ENCODE peak calls at places on chromosomes 16 and 17, in ten cellular contexts. I is SK-N-SH, W is PC-3, N is neural progenitor cell, J is OCI-LY7, M is MM.1S, H is GM23338, C is H1, P is neuronal stem cell, K is HCT116. O is an unnamed sample. For H3K4me1, the result is how much of the 10 kb centered on the place peaks cover.

GRCh38 chr16:1944612-1945199 is 1.7 kb upstream of the MSRB1 start:
- DNase-seq in P (no peak), M (no peak), I (no peak), K (no peak), J (no peak), H (no peak), W (no peak), C (no peak), N (no peak), O (no peak)

GRCh38 chr17:40069751-40070643 is 7.2 kb downstream of the THRA start:
- DNase-seq in H (peak), K (no peak), P (no peak), N (no peak), C (no peak), W (peak), J (peak), M (no peak), I (peak), O (peak)

GRCh38 chr17:35499548-35499947 is 37.9 kb downstream of the SLFN12L start:
- DNase-seq in K (no peak), N (no peak), I (no peak), H (no peak), J (no peak), C (no peak), M (no peak), P (no peak), W (no peak), O (no peak)

GRCh38 chr16:23557779-23558330 is 328 bp downstream of the UBFD1 start:
- DNase-seq in N (no peak), M (peak), I (no peak), W (no peak), C (no peak), K (no peak), H (peak), J (no peak), P (no peak), O (peak)

GRCh38 chr17:82287849-82288601 is 14.5 kb upstream of the CSNK1D start:
- DNase-seq in I (no peak), K (peak), N (no peak), W (peak), J (no peak), H (no peak), P (no peak), C (no peak), M (no peak), O (no peak)

GRCh38 chr17:8322078-8322477 is 12.0 kb downstream of the ARHGEF15 start:
- DNase-seq in J (no peak), N (no peak), H (no peak), W (no peak), C (no peak), K (no peak), M (no peak), I (peak), P (no peak), O (no peak)

GRCh38 chr17:69357701-69358100 is 30.8 kb upstream of the ABCA5 start:
- DNase-seq in K (no peak), I (no peak), N (no peak), P (no peak), H (peak), W (peak), C (no peak), J (peak), M (peak), O (no peak)

GRCh38 chr17:54172654-54173316 is 350.1 kb downstream of the KIF2B start:
- DNase-seq in I (no peak), W (peak), J (peak), M (peak), P (no peak), K (no peak), N (peak), C (peak), H (peak), O (peak)

DNA sequence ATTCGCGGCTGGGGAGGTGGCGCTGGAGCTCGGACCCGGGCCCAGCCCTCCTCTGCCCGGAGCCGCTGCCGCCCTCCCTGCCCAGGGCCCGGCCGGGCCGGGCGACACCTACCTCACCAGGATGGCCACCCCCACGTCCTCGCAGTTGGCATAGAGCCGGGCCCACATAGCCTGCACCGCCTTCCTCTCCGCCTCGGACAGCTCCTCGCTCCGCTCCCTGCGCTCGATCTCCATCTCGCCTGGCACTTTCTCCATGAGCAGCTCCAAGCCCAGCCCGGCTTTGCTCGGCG is 276 bp downstream of the CYGB start:
- DNase-seq in K (no peak), P (no peak), J (no peak), C (no peak), H (no peak), N (no peak), W (no peak), M (no peak), I (peak), O (peak)
- H3K27ac ChIP-seq in K (no peak), P (no peak), J (no peak), C (no peak), H (no peak), N (no peak), W (no peak), M (no peak), I (no peak), O (no peak)

GRCh38 chr17:42253601-42254000 is 22.6 kb downstream of the STAT5B start:
- DNase-seq in P (no peak), K (no peak), W (no peak), C (no peak), M (no peak), H (no peak), J (no peak), N (no peak), I (no peak), O (no peak)

GRCh38 chr17:42253173-42253545 is 23.0 kb downstream of the STAT5B start:
- DNase-seq in H (no peak), K (no peak), W (no peak), N (no peak), M (no peak), P (no peak), C (no peak), J (no peak), I (no peak), O (no peak)

GRCh38 chr17:42255425-42255810 is 20.8 kb downstream of the STAT5B start:
- DNase-seq in M (no peak), N (no peak), W (no peak), C (no peak), J (no peak), P (no peak), H (no peak), I (no peak), K (no peak), O (no peak)

GRCh38 chr17:42251115-42251514 is 25.1 kb downstream of the STAT5B start:
- DNase-seq in M (no peak), W (no peak), K (no peak), P (no peak), I (no peak), C (no peak), N (no peak), H (peak), J (no peak), O (peak)

GRCh38 chr17:42252528-42253172 is 23.5 kb downstream of the STAT5B start:
- DNase-seq in W (no peak), C (no peak), M (no peak), N (no peak), I (no peak), P (no peak), H (no peak), J (no peak), K (no peak), O (peak)
- H3K4me1 ChIP-seq in W (under half), C (under half), M (under half), N (under half), I (under half), P (under half), H (under half), J (under half), K (under half), O (under half)

GRCh38 chr16:83926726-83927397 is 26.2 kb upstream of the OSGIN1 start:
- DNase-seq in C (peak), H (peak), N (peak), P (peak), I (peak), M (peak), W (peak), J (peak), K (peak), O (peak)
- H3K4me2 ChIP-seq in C (peak), H (peak), N (peak), P (peak), I (peak), M (no peak), W (peak), J (no peak), K (peak), O (peak)

GRCh38 chr16:86243123-86243473 is 267.2 kb upstream of the FOXF1 start:
- DNase-seq in H (no peak), K (no peak), M (no peak), P (no peak), N (no peak), W (no peak), J (no peak), C (no peak), I (no peak), O (no peak)

GRCh38 chr16:86240716-86241363 is 269.5 kb upstream of the FOXF1 start:
- DNase-seq in N (no peak), P (no peak), K (no peak), W (no peak), C (no peak), M (no peak), H (no peak), J (no peak), I (no peak), O (no peak)

GRCh38 chr16:86241681-86242080 is 268.6 kb upstream of the FOXF1 start:
- DNase-seq in C (no peak), P (no peak), J (no peak), M (no peak), N (no peak), W (no peak), H (peak), I (no peak), K (no peak), O (no peak)

GRCh38 chr16:86243571-86244154 is 266.7 kb upstream of the FOXF1 start:
- DNase-seq in J (no peak), W (no peak), N (no peak), K (no peak), H (no peak), C (no peak), P (no peak), M (no peak), I (no peak), O (no peak)

DNA sequence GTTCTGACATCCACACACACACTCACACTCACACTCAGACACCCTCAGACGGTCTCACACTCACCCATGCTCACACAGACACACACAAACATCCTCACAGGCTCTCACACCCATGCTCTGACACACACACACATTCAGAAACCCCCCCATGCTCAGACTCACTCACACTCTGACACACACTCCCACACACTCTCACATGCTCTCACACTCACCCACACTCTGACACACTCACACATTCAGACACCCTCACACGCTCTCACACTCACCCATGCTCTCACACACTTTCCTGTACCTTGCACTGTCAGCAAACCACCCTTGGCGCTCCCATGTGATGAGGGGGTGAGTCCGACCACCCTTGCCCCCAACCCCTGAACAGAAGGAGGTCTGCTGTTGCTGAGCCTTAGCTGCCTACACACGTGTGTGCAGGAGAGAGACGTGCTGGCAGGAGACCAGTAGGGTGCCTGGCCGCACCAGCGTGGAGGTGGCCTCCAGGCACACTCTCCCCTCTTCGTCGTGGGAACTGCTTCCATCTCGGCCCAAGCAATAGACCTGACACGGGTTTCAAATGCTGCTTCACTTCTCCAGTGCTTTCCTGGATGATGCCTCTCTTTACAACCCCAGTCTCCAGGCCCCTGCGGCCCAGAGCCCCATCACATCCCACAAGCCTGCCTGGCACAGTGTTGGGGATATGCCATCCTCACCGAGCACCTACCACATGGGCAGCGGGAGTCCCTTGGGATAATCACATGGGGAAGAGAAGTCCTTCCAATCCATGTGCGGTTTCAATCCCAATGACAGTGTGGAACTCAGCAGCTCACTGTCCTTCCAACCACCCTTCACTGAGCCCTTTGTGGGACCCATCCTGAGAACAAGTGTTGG is 267.8 kb upstream of the FOXF1 start:
- DNase-seq in J (no peak), I (no peak), C (no peak), H (no peak), P (no peak), W (no peak), K (no peak), N (no peak), M (no peak), O (no peak)
- H3K27ac ChIP-seq in J (no peak), I (no peak), C (no peak), H (no peak), P (no peak), W (no peak), K (no peak), N (no peak), M (no peak), O (no peak)

GRCh38 chr17:29828676-29829291 is 101.2 kb downstream of the SSH2 start:
- DNase-seq in W (no peak), C (no peak), H (no peak), I (no peak), K (no peak), J (no peak), M (no peak), N (no peak), P (no peak), O (no peak)

GRCh38 chr17:29835438-29836351 is 94.3 kb downstream of the SSH2 start:
- DNase-seq in I (no peak), C (no peak), W (peak), N (no peak), P (no peak), H (peak), K (no peak), M (no peak), J (no peak), O (peak)

GRCh38 chr17:29837531-29837930 is 92.5 kb downstream of the SSH2 start:
- DNase-seq in H (no peak), K (no peak), N (no peak), I (no peak), C (no peak), M (no peak), J (no peak), P (no peak), W (no peak), O (no peak)

GRCh38 chr17:29836643-29837042 is 93.4 kb downstream of the SSH2 start:
- DNase-seq in N (no peak), M (no peak), C (no peak), H (no peak), P (no peak), W (no peak), I (no peak), K (no peak), J (no peak), O (peak)

DNA sequence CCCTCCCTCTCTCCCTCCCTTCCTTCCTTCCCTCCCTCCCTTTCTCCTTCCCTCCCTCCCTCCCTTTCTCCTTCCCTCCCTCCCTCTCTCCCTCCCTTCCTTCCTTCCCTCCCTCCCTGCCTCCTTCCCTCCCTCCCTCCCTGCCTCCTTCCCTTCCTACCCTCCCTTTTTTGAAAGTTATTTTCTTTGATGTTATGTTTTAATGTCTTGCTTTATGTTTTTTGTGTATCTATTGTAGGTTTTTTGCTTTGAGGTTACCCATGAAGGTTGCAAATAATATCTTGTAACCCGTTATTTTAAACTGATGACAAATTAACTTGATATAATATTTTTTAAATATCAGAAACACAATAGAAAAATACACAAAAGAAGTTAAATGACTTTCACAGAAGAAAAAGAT is 96.2 kb downstream of the SSH2 start:
- DNase-seq in P (no peak), J (no peak), I (no peak), W (no peak), M (no peak), C (no peak), N (no peak), H (no peak), K (no peak), O (no peak)
- H3K4me1 ChIP-seq in P (under half), J (under half), I (under half), W (under half), M (under half), C (under half), N (under half), H (under half), K (under half), O (under half)

DNA sequence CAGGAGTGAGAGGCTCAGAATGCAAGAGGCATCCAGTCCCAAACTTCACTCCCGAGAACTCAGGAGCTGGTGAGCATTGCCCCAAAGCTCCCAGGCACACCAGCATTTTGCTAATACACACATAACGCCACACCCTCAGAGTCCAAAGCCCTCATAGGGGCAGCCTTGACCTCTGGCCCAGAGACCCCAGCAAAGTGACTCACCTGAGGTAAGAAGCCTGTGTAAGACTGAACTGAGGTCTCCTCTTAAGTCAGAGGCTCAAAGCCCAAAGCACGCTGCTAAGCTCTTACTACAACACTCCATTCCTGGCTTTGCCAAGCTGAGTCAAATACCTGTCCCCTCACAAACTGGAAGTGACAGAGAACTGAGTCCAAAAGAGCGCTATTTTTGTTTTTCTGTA is 16.4 kb downstream of the ST3GAL2 start:
- DNase-seq in C (no peak), W (no peak), J (no peak), P (no peak), N (no peak), I (no peak), K (no peak), H (no peak), M (no peak), O (no peak)
- H3K4me2 ChIP-seq in C (no peak), W (no peak), J (no peak), P (no peak), N (no peak), I (no peak), K (no peak), H (no peak), M (no peak), O (no peak)

GRCh38 chr16:81469710-81470481 is 25.3 kb downstream of the CMIP start:
- DNase-seq in C (no peak), P (no peak), W (no peak), I (no peak), H (no peak), K (no peak), M (peak), N (no peak), J (peak), O (no peak)

GRCh38 chr16:81467815-81468214 is 23.2 kb downstream of the CMIP start:
- DNase-seq in J (no peak), C (no peak), W (no peak), K (no peak), H (no peak), M (no peak), I (no peak), N (no peak), P (no peak), O (no peak)

GRCh38 chr16:81467072-81467471 is 22.5 kb downstream of the CMIP start:
- DNase-seq in J (no peak), K (no peak), I (no peak), P (no peak), N (no peak), W (no peak), C (no peak), M (no peak), H (no peak), O (no peak)

GRCh38 chr16:81469183-81469677 is 24.6 kb downstream of the CMIP start:
- DNase-seq in M (no peak), P (no peak), I (no peak), J (no peak), H (no peak), K (no peak), W (no peak), C (no peak), N (no peak), O (no peak)

GRCh38 chr16:81468269-81468902 is 23.8 kb downstream of the CMIP start:
- DNase-seq in I (no peak), W (no peak), J (no peak), N (no peak), H (no peak), K (no peak), C (no peak), P (no peak), M (no peak), O (no peak)
- H3K27ac ChIP-seq in I (no peak), W (no peak), J (peak), N (no peak), H (peak), K (no peak), C (no peak), P (no peak), M (no peak), O (no peak)

GRCh38 chr16:56844056-56844455 is 21.0 kb upstream of the SLC12A3 start:
- DNase-seq in P (no peak), I (no peak), N (no peak), M (no peak), K (no peak), C (no peak), W (no peak), H (no peak), J (no peak), O (no peak)
- H3K4me1 ChIP-seq in P (under half), I (under half), N (under half), M (under half), K (under half), C (under half), W (under half), H (under half), J (under half), O (under half)

DNA sequence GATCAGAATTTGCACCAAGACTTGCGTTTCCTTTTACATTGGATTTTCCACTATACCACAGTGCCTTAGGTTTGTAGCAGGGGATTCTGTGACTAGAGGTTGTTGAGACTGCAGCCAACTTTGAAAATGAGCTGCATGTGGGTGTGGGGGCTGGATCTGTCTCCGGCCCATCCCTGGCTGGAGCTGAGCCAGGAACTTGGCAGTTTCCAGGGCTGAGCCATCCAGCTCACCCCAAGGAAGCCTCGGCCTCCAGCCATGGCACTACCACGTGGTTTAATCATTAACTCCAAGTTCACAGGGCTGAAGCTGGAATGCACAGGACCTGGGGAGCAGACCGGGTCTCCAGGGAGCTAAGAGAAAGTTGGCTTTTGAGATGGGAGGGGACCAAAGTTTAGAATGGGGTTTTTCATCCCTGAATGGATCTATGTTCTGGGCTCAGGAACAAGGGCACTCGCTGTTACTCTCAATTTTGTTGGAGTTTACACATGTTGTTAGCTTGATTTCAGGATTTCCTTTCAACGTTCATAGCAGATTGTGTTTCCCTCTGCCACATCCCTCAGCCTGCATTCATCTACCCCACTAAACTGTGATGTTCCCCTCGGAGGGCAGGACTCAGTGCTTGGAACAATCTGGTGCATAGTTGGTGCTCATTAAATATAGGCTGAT is 42.3 kb upstream of the HNF1B start:
- DNase-seq in M (no peak), N (no peak), H (no peak), P (no peak), W (no peak), C (no peak), K (no peak), J (no peak), I (no peak), O (peak)
- H3K4me2 ChIP-seq in M (no peak), N (no peak), H (no peak), P (no peak), W (no peak), C (no peak), K (peak), J (no peak), I (peak), O (no peak)